ENCODE peak calls at places on chromosomes 12 and 14, in four cellular contexts. Q, F, K and H are unnamed samples. For H3K9me1, the result is how much of the 10 kb centered on the place peaks cover.

GRCh38 chr14:31893156-31893813 is 183.8 kb upstream of the ARHGAP5 start:
- DNase-seq in Q (no peak), F (peak), K (peak), H (no peak)

GRCh38 chr12:6824962-6825381 is 3.2 kb upstream of the P3H3 start:
- DNase-seq in K (peak), Q (no peak), F (no peak), H (no peak)

GRCh38 chr12:66191547-66192126 is 2.6 kb downstream of the IRAK3 start:
- DNase-seq in F (no peak), K (no peak), Q (no peak), H (no peak)

GRCh38 chr14:84209021-84209420 is 1320.9 kb upstream of the FLRT2 start:
- DNase-seq in Q (no peak), K (no peak), F (no peak), H (no peak)

GRCh38 chr12:53941750-53942149 is 3.1 kb downstream of the HOXC13 start:
- DNase-seq in K (no peak), Q (no peak), F (no peak), H (no peak)

GRCh38 chr14:22981090-22982012 is 1.0 kb downstream of the AJUBA start:
- DNase-seq in K (no peak), F (peak), Q (no peak), H (no peak)

GRCh38 chr14:52011557-52011956 is 22.2 kb downstream of the RTRAF start:
- DNase-seq in Q (no peak), K (no peak), F (no peak), H (no peak)

GRCh38 chr12:64243809-64244208 is 21.7 kb upstream of the KICS2 start:
- DNase-seq in Q (no peak), K (no peak), F (no peak), H (no peak)

GRCh38 chr12:70982286-70982685 is 61.7 kb upstream of the PTPRR start:
- DNase-seq in K (peak), F (no peak), Q (no peak), H (no peak)

GRCh38 chr14:48560421-48560820 is 885.0 kb upstream of the MDGA2 start:
- DNase-seq in F (no peak), Q (no peak), K (no peak), H (no peak)

GRCh38 chr12:102427542-102427923 is 52.8 kb downstream of the IGF1 start:
- DNase-seq in K (no peak), Q (no peak), F (no peak), H (no peak)

GRCh38 chr12:109020750-109021380 is at the start of gene SVOP:
- DNase-seq in F (peak), Q (peak), K (peak), H (peak)

GRCh38 chr12:132396657-132397056 is 67.3 kb upstream of the GALNT9 start:
- DNase-seq in F (no peak), K (no peak), Q (no peak), H (no peak)

GRCh38 chr14:88359500-88359899 is 26.0 kb upstream of the SPATA7 start:
- DNase-seq in K (no peak), Q (no peak), F (no peak), H (no peak)

GRCh38 chr12:3964404-3964803 is 91.2 kb upstream of the PARP11 start:
- DNase-seq in K (no peak), Q (peak), F (no peak), H (no peak)

GRCh38 chr14:103686831-103687485 is 28.3 kb downstream of the XRCC3 start:
- DNase-seq in F (no peak), Q (no peak), K (peak), H (no peak)

GRCh38 chr12:77914089-77914488 is 83.4 kb downstream of the NAV3 start:
- DNase-seq in F (no peak), Q (no peak), K (no peak), H (no peak)

GRCh38 chr14:67583711-67584644 is 16.1 kb downstream of the PIGH start:
- DNase-seq in F (peak), K (peak), Q (peak), H (no peak)

GRCh38 chr14:34331728-34332623 is 130.1 kb downstream of the SPTSSA start:
- DNase-seq in F (peak), K (peak), Q (peak), H (no peak)

GRCh38 chr12:11693626-11694025 is 44.2 kb downstream of the ETV6 start:
- DNase-seq in F (no peak), Q (no peak), K (no peak), H (no peak)

GRCh38 chr14:101716077-101716950 is 45.2 kb upstream of the PPP2R5C start:
- DNase-seq in Q (peak), F (no peak), K (no peak), H (no peak)

GRCh38 chr14:73776194-73776537 is 62.0 kb upstream of the PNMA1 start:
- DNase-seq in F (no peak), K (no peak), Q (no peak), H (no peak)

GRCh38 chr12:54372113-54372806 is 8.0 kb upstream of the GPR84 start:
- DNase-seq in F (no peak), K (no peak), Q (no peak), H (no peak)

GRCh38 chr14:86003998-86004397 is 474.1 kb downstream of the FLRT2 start:
- DNase-seq in F (no peak), Q (no peak), K (peak), H (no peak)

GRCh38 chr12:5066251-5066650 is 22.6 kb downstream of the KCNA5 start:
- DNase-seq in Q (no peak), K (peak), F (no peak), H (no peak)

GRCh38 chr12:51076235-51076930 is 7.0 kb downstream of the CSRNP2 start:
- DNase-seq in K (no peak), F (no peak), Q (no peak), H (no peak)

GRCh38 chr12:127537070-127537469 is 729.9 kb upstream of the TMEM132C start:
- DNase-seq in F (no peak), Q (no peak), K (no peak), H (no peak)

GRCh38 chr14:37170237-37170636 is 2.2 kb downstream of the SLC25A21 start:
- DNase-seq in F (no peak), K (no peak), Q (no peak), H (no peak)

GRCh38 chr14:65214741-65215140 is 112.4 kb upstream of the MAX start:
- DNase-seq in F (no peak), K (no peak), Q (no peak), H (no peak)

GRCh38 chr12:106147956-106148355 is 9.2 kb upstream of the NUAK1 start:
- DNase-seq in Q (no peak), K (no peak), F (no peak), H (no peak)

GRCh38 chr12:110426300-110426910 is 22.9 kb upstream of the ANAPC7 start:
- DNase-seq in Q (no peak), K (peak), F (no peak), H (no peak)

GRCh38 chr12:116454950-116455447 is 104.2 kb upstream of the MAP1LC3B2 start:
- DNase-seq in F (peak), K (peak), Q (no peak), H (peak)

GRCh38 chr14:89921896-89922548 is 32.5 kb downstream of the EFCAB11 start:
- DNase-seq in F (no peak), K (peak), Q (no peak), H (peak)

GRCh38 chr12:92827836-92828431 is 101.2 kb downstream of the EEA1 start:
- DNase-seq in Q (peak), K (peak), F (peak), H (no peak)

GRCh38 chr12:93704122-93704521 is 26.9 kb downstream of the CRADD start:
- DNase-seq in K (no peak), Q (no peak), F (no peak), H (no peak)

GRCh38 chr12:94445662-94446061 is 14.0 kb downstream of the CEP83 start:
- DNase-seq in F (no peak), Q (no peak), K (no peak), H (no peak)

GRCh38 chr12:56243731-56244181 is 13.9 kb downstream of the SLC39A5 start:
- DNase-seq in F (no peak), Q (peak), K (no peak), H (no peak)

GRCh38 chr12:56247923-56248322 is 10.3 kb downstream of the ANKRD52 start:
- DNase-seq in F (no peak), K (no peak), Q (no peak), H (no peak)

GRCh38 chr12:56244494-56244893 is 13.7 kb downstream of the ANKRD52 start:
- DNase-seq in K (no peak), Q (no peak), F (no peak), H (no peak)

GRCh38 chr12:56252649-56253048 is 5.5 kb downstream of the ANKRD52 start:
- DNase-seq in K (no peak), F (no peak), Q (no peak), H (no peak)

GRCh38 chr12:56248711-56249110 is 9.5 kb downstream of the ANKRD52 start:
- DNase-seq in Q (no peak), F (no peak), K (no peak), H (no peak)
- H3K9me1 ChIP-seq in Q (under half), F (under half), K (under half), H (under half)

GRCh38 chr12:22160396-22161003 is 114.5 kb downstream of the CMAS start:
- DNase-seq in K (no peak), F (no peak), Q (no peak), H (no peak)
- H2AFZ ChIP-seq in K (no peak), F (no peak), Q (no peak), H (no peak)

GRCh38 chr12:68815232-68815927 is 7.4 kb downstream of the MDM2 start:
- DNase-seq in F (no peak), Q (no peak), K (no peak), H (no peak)
- H3K9me1 ChIP-seq in F (under half), Q (under half), K (under half), H (under half)

DNA sequence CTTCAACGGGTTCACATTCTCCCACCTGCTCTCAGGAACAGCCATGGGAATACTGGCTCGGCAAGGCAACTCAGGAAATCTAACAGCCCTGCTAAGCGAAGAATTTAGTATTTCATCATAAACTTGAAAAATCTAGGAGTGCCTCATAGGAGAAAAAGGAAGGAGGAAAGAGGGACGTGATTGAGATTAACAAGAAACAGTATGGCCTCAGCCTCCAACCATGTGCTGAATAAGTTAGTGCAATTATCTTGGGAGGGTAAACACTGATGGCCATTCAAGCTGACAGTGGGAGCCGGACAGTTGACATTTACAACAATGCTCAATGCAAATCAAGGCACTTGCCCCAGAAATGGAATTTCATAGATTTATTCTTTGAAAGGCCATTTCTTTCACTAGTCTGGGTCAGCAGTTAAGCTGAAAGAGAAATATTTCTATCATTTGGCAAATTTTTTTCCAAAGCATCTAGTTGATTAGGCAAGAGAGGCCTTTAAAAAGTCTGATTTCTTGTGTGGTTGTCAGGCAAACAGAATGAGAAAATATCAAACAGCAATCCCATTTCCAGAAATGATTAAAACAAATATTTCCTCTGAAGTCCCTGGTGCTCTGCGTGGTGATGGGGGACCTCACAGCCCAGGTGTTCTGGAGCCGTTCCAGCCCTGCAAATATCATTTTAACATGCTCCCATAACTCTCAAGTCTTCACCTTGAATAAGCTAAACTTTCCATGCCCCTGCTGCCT is 121.7 kb downstream of the PHLDA1 start:
- DNase-seq in K (no peak), F (no peak), Q (no peak), H (no peak)
- H2AFZ ChIP-seq in K (no peak), F (no peak), Q (no peak), H (no peak)

DNA sequence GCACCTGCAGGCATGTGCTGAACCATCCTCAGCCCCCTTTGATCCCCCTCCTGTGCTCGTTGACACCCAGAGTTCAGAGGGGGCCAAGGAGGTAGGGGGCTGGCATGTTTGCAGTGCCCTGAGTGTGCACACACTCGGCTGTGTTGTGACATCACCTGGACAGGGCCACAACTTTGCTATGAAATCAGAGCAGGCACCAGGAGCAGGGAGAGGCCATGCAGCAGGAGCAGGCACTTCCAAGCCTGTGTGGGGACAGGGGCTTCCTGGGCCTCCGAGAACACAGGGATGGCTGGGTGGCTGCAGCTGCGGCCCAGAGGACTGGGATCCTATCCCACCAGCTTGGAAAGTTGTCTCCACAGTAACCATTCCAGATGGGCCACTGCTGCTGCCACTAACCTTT is 84.8 kb downstream of the ACSS3 start:
- DNase-seq in K (no peak), Q (no peak), F (no peak), H (no peak)
- H3K9me1 ChIP-seq in K (under half), Q (under half), F (under half), H (under half)

GRCh38 chr12:124110372-124110883 is 137.4 kb downstream of the ZNF664 start:
- DNase-seq in K (no peak), F (peak), Q (no peak), H (no peak)
- H2AFZ ChIP-seq in K (no peak), F (peak), Q (peak), H (no peak)

GRCh38 chr14:104705340-104706047 is 16.1 kb downstream of the INF2 start:
- DNase-seq in K (peak), Q (no peak), F (no peak), H (no peak)
- H3K9me1 ChIP-seq in K (under half), Q (under half), F (under half), H (under half)